ENCODE peak calls at places on chromosome 4, in seven cellular contexts. S is posterior cingulate gyrus, Q is H9, N is body of pancreas, H is OCI-M1, G is neuronal stem cell, F is SHP77. C is an unnamed sample.

GRCh38 chr4:128468485-128468989 is 180.9 kb upstream of the PGRMC2 start:
- DNase-seq in S (no peak), F (peak; percentile 0), N (peak; percentile 38), G (no peak), H (peak; percentile 96), Q (no peak), C (no peak)

GRCh38 chr4:26122690-26123089 is 198.1 kb upstream of the RBPJ start:
- DNase-seq in G (no peak), Q (no peak), F (no peak), H (no peak), N (no peak), S (no peak), C (no peak)

GRCh38 chr4:110533940-110534339 is 58.0 kb downstream of the ENPEP start:
- DNase-seq in S (no peak), F (no peak), Q (no peak), H (peak; percentile 39), N (no peak), G (no peak), C (peak; percentile 30)

GRCh38 chr4:76753814-76754213 is 144.1 kb downstream of the SOWAHB start:
- DNase-seq in F (no peak), N (no peak), Q (no peak), H (no peak), S (no peak), G (no peak), C (no peak)

GRCh38 chr4:71396382-71396781 is 57.6 kb downstream of the SLC4A4 start:
- DNase-seq in G (no peak), Q (no peak), S (no peak), F (no peak), H (no peak), N (no peak), C (no peak)

GRCh38 chr4:3765271-3766206 is 646 bp upstream of the ADRA2C start:
- DNase-seq in Q (peak; percentile 83), S (peak; percentile 93), H (peak; percentile 45), N (peak; percentile 69), G (peak; percentile 61), F (no peak), C (peak; percentile 57)

GRCh38 chr4:152500798-152501434 is 35.0 kb downstream of the FBXW7 start:
- DNase-seq in Q (peak; percentile 37), S (no peak), H (peak; percentile 95), F (peak; percentile 4), N (peak; percentile 35), G (peak; percentile 70), C (peak; percentile 58)

GRCh38 chr4:81052119-81053068 is 21.9 kb downstream of the BMP3 start:
- DNase-seq in N (peak; percentile 77), S (peak; percentile 83), Q (peak; percentile 67), G (peak; percentile 84), H (peak; percentile 81), F (peak; percentile 66), C (peak; percentile 72)

GRCh38 chr4:111854494-111855087 is 290.7 kb upstream of the FAM241A start:
- DNase-seq in Q (no peak), F (peak; percentile 0), S (no peak), H (peak; percentile 65), N (peak; percentile 37), G (peak; percentile 21), C (peak; percentile 48)

GRCh38 chr4:176123710-176124407 is 58.2 kb downstream of the WDR17 start:
- DNase-seq in Q (peak; percentile 56), N (peak; percentile 51), H (peak; percentile 54), F (peak; percentile 12), S (peak; percentile 66), G (peak; percentile 6), C (peak; percentile 9)

GRCh38 chr4:87505862-87506261 is 23.3 kb downstream of the SPARCL1 start:
- DNase-seq in S (no peak), N (no peak), F (no peak), H (peak; percentile 14), Q (no peak), G (no peak), C (no peak)

GRCh38 chr4:26273308-26273980 is 47.4 kb upstream of the RBPJ start:
- DNase-seq in G (no peak), S (peak; percentile 87), N (no peak), H (no peak), F (no peak), Q (peak; percentile 59), C (no peak)

GRCh38 chr4:2836391-2836859 is 7.2 kb upstream of the ADD1 start:
- DNase-seq in F (no peak), S (peak; percentile 76), H (no peak), N (no peak), G (no peak), Q (no peak), C (no peak)

GRCh38 chr4:1171306-1172227 is 816 bp downstream of the SPON2 start:
- DNase-seq in S (peak; percentile 77), F (no peak), N (peak; percentile 15), H (no peak), G (no peak), Q (peak; percentile 59), C (no peak)

GRCh38 chr4:75698162-75698962 is 25.2 kb upstream of the G3BP2 start:
- DNase-seq in S (no peak), N (no peak), Q (no peak), H (peak; percentile 89), G (no peak), F (no peak), C (no peak)

GRCh38 chr4:157075811-157076577 is at the start of gene GLRB:
- DNase-seq in G (peak; percentile 31), N (peak; percentile 61), H (no peak), S (peak; percentile 90), F (peak; percentile 3), Q (peak; percentile 53), C (peak; percentile 27)

GRCh38 chr4:56468097-56468422 is 643 bp downstream of the SRP72 start:
- DNase-seq in Q (no peak), N (peak; percentile 52), S (no peak), F (peak; percentile 59), H (no peak), G (no peak), C (no peak)

GRCh38 chr4:8191136-8191747 is 7.8 kb upstream of the SH3TC1 start:
- DNase-seq in N (peak; percentile 48), G (no peak), H (peak; percentile 28), Q (no peak), F (no peak), S (peak; percentile 90), C (peak; percentile 68)

GRCh38 chr4:187602339-187603092 is 393.1 kb upstream of the ZFP42 start:
- DNase-seq in N (no peak), Q (no peak), G (no peak), S (no peak), F (no peak), H (no peak), C (no peak)

GRCh38 chr4:2932951-2933565 is 30.1 kb downstream of the NOP14 start:
- DNase-seq in F (no peak), S (peak; percentile 79), Q (no peak), G (no peak), N (peak; percentile 40), H (no peak), C (no peak)

GRCh38 chr4:92234393-92235176 is 69.2 kb upstream of the GRID2 start:
- DNase-seq in G (no peak), H (peak; percentile 79), S (no peak), N (no peak), Q (no peak), F (no peak), C (peak; percentile 26)